ENCODE peak calls at places on chromosomes 5 and 9, in ten cellular contexts. E is upper lobe of right lung, F is heart right ventricle, H is cardiac muscle cell, C is left ventricle myocardium inferior, Y is fibroblast of the aortic adventitia, G is Peyer's patch, O is fibroblast of mammary gland, X is coronary artery, M is fibroblast of pulmonary artery. J is an unnamed sample.

GRCh38 chr5:120789918-120790714 is 326.0 kb downstream of the PRR16 start:
- DNase-seq in E (no peak), F (no peak), H (no peak), C (no peak), Y (no peak), G (no peak), O (no peak), X (no peak), M (no peak), J (no peak)

GRCh38 chr5:176891331-176891958 is 7.7 kb downstream of the HK3 start:
- DNase-seq in E (no peak), F (no peak), H (no peak), C (no peak), Y (no peak), G (no peak), O (no peak), X (peak; percentile 54), M (no peak), J (no peak)

GRCh38 chr5:177996660-177997318 is 747 bp upstream of the PROP1 start:
- DNase-seq in E (no peak), F (no peak), H (no peak), C (no peak), Y (no peak), G (no peak), O (no peak), X (no peak), M (no peak), J (no peak)

GRCh38 chr9:137689745-137690529 is 71.1 kb downstream of the EHMT1 start:
- DNase-seq in E (no peak), F (no peak), H (peak; percentile 55), C (no peak), Y (peak; percentile 48), G (no peak), O (peak; percentile 80), X (no peak), M (peak; percentile 50), J (peak; percentile 74)

GRCh38 chr9:130174920-130175321 is 2.7 kb downstream of the NCS1 start:
- DNase-seq in E (no peak), F (no peak), H (no peak), C (no peak), Y (no peak), G (no peak), O (no peak), X (peak; percentile 89), M (no peak), J (no peak)

GRCh38 chr5:51657340-51658240 is 274.3 kb downstream of the ISL1 start:
- DNase-seq in E (no peak), F (no peak), H (no peak), C (no peak), Y (no peak), G (no peak), O (no peak), X (no peak), M (no peak), J (peak; percentile 1)

GRCh38 chr9:86352440-86353106 is 1.6 kb downstream of the TUT7 start:
- DNase-seq in E (no peak), F (no peak), H (peak; percentile 36), C (no peak), Y (peak; percentile 29), G (no peak), O (peak; percentile 49), X (no peak), M (peak; percentile 29), J (no peak)

GRCh38 chr9:137027369-137028012 is 546 bp downstream of the ABCA2 start:
- DNase-seq in E (no peak), F (peak; percentile 51), H (no peak), C (no peak), Y (no peak), G (no peak), O (no peak), X (no peak), M (no peak), J (no peak)

GRCh38 chr5:83256091-83256775 is 178.9 kb downstream of the XRCC4 start:
- DNase-seq in E (no peak), F (no peak), H (peak; percentile 36), C (no peak), Y (peak; percentile 41), G (no peak), O (peak; percentile 55), X (no peak), M (peak; percentile 37), J (no peak)

GRCh38 chr5:140118294-140118936 is 4.5 kb downstream of the PURA start:
- DNase-seq in E (no peak), F (no peak), H (no peak), C (no peak), Y (no peak), G (no peak), O (peak; percentile 36), X (no peak), M (no peak), J (no peak)

GRCh38 chr5:97182571-97183099 is 412 bp downstream of the RIOK2 start:
- DNase-seq in E (no peak), F (no peak), H (no peak), C (no peak), Y (peak; percentile 33), G (no peak), O (peak; percentile 45), X (no peak), M (peak; percentile 10), J (peak; percentile 47)

GRCh38 chr5:80275347-80275746 is 19.5 kb upstream of the SERINC5 start:
- DNase-seq in E (no peak), F (no peak), H (peak; percentile 59), C (no peak), Y (peak; percentile 38), G (no peak), O (peak; percentile 21), X (no peak), M (peak; percentile 48), J (peak; percentile 21)

GRCh38 chr5:157442989-157443619 is 16.9 kb upstream of the NIPAL4 start:
- DNase-seq in E (no peak), F (no peak), H (no peak), C (no peak), Y (no peak), G (no peak), O (peak; percentile 54), X (no peak), M (no peak), J (no peak)

DNA sequence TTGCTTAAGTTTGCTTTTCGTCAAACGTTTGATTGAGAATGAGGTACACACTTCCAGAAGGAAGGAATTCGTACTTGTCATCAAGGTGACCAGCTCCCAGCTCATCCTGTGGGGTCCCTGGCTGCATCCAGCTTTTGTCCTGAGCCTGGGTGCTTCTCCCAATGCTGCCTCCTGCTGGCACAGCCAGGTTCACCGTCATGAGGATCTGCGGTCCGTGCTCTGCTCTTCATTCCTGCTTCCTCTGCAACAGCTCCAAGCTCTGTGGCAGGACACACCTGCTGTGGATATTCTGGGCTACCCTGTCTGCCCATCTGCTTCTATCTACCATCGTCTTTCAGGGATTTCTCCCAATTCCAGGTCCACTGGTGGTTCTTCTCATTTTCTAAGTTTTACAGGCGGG is 13.3 kb upstream of the UBE2QL1 start:
- DNase-seq in E (no peak), F (no peak), H (peak; percentile 18), C (no peak), Y (no peak), G (no peak), O (peak; percentile 22), X (peak; percentile 29), M (peak; percentile 3), J (no peak)
- TF ChIP-seq CTCF in E (peak; percentile 17), F (peak; percentile 46), H (peak; percentile 25), C (peak; percentile 55), Y (peak; percentile 23), G (peak; percentile 33), O (peak; percentile 44), X (no peak), M (peak; percentile 26), J (peak; percentile 17)

DNA sequence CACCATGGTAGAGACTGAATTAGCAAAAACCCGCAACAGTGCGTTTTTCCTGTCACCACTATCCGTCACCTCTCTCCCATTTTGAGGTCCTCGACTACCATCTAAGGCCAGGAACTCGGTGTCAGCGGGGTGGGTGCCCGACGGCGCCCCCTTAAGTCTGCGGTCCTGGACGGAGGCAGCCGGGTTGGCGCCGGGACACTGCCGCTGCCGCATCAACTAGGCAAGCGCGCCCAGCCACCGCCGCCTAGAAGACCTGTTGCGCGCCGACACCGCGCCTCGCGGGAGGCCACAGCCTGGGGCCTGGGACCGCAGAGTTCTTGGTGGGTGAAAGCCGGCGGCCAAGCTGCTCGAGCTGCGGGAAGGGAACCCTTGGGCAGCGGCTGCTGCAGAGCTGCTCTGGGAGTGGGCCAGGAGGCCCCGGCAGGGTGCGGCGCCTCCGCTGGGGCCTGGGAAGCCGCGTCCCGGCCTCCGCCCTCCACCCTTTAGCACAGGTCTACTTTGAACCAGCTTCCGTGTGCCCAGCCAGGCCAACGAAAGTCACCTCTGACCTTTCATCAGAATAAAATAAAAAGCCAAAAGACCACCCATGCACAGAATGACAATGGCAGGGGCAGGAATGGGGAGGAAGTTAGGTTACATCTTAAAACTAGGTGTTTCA is 3.5 kb downstream of the FOXB2 start:
- DNase-seq in E (no peak), F (no peak), H (no peak), C (no peak), Y (no peak), G (no peak), O (no peak), X (no peak), M (no peak), J (no peak)
- H3K4me3 ChIP-seq in E (no peak overlapping the region), F (no peak overlapping the region), H (no peak overlapping the region), C (no peak overlapping the region), Y (no peak overlapping the region), G (no peak overlapping the region), O (no peak overlapping the region), X (no peak overlapping the region), M (no peak overlapping the region), J (no peak overlapping the region)

DNA sequence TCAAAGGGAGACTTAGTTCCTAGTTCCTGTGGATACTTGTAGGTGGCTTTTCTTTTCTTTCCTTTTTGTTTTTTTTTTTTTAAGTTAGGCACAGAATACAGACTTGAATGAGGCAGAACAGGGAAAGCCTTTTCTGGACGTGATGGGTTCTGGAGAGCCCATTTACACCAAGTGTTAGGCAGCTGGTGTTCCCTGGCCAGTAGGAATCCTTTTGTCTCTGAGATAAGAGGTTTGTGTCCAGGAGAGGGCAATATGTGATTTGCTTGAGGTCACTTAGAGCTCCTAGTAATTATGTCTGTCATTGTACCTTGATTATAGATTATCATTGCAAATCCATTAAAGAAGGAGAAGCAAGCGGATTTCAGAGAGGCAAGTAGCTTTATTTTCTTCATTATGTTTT is 9.1 kb downstream of the MEGF10 start:
- DNase-seq in E (no peak), F (no peak), H (no peak), C (no peak), Y (no peak), G (no peak), O (peak; percentile 11), X (no peak), M (no peak), J (no peak)
- TF ChIP-seq CTCF in E (no peak), F (no peak), H (no peak), C (peak; percentile 12), Y (no peak), G (peak; percentile 25), O (no peak), X (no peak), M (no peak), J (no peak)

DNA sequence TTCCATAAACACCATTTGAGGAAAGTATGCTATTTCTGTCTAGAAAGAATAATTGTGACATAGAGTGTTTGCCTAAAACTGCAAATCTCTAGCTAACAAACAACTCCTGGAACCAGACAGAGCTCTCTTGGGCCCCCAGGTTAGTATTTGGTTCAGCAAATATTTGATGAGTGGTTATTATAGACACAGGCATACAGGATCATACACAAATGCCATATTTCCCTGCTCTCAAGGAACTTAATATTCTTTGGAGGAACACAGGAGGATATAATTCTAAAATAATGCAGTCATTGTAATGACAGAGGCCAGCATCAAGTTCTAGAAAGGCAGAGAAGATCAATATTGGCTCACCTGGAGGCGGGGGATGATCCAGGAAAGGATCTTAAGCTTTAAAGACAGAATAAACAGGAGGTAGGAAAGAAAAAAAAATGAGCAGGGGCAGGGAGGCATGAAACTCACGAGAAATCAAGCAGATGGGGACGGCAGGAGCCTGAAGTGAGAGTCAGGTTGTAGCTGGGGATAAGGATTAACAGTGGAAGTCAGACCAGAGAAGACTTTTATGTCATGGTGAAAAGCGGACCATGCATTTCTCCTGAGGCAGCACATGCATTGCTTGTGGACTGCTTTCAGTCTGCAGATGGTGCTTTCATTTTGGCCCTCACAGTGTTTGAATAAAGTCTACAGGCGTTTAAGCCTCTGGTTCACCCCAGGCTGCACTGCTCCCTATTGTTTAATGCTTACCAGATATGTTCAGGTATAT is 127.8 kb downstream of the GCNT1 start:
- DNase-seq in E (no peak), F (no peak), H (no peak), C (no peak), Y (no peak), G (no peak), O (no peak), X (no peak), M (no peak), J (no peak)
- H3K4me3 ChIP-seq in E (no peak overlapping the region), F (no peak overlapping the region), H (no peak overlapping the region), C (no peak overlapping the region), Y (no peak overlapping the region), G (no peak overlapping the region), O (no peak overlapping the region), X (no peak overlapping the region), M (no peak overlapping the region), J (no peak overlapping the region)

J was measured in astrocyte of the spinal cord.